ENCODE peak calls at places on chromosomes 4 and X, in nine cellular contexts. B is WTC11; S is fibroblast of the aortic adventitia; M is CD4-positive, alpha-beta T cell; K is hepatocyte; T is colonic mucosa; Z is AG09309; V is osteocyte; I is astrocyte of the cerebellum. E is an unnamed sample.

GRCh38 chr4:185573651-185574199 is 38.4 kb upstream of the PDLIM3 start:
- DNase-seq in B (peak), S (peak), M (no peak), K (peak), T (no peak), Z (no peak), V (no peak), I (no peak), E (no peak)

GRCh38 chr4:84738622-84739021 is 155.7 kb downstream of the CDS1 start:
- DNase-seq in B (no peak), S (no peak), M (no peak), K (no peak), T (no peak), Z (no peak), V (no peak), I (no peak), E (no peak)

GRCh38 chrX:78831523-78831922 is 84.0 kb downstream of the LPAR4 start:
- DNase-seq in B (no peak), S (no peak), M (no peak), K (no peak), T (no peak), Z (no peak), V (no peak), I (no peak), E (no peak)

GRCh38 chr4:150078041-150078995 is at the start of gene DCLK2:
- DNase-seq in B (peak), S (peak), M (no peak), K (peak), T (peak), Z (peak), V (peak), I (peak), E (no peak)

GRCh38 chr4:146521543-146522097 is at the start of gene SLC10A7:
- DNase-seq in B (peak), S (peak), M (peak), K (peak), T (peak), Z (no peak), V (no peak), I (peak), E (peak)

GRCh38 chr4:7650606-7651400 is 216.1 kb upstream of the PSAPL1 start:
- DNase-seq in B (peak), S (no peak), M (no peak), K (peak), T (no peak), Z (no peak), V (no peak), I (no peak), E (peak)

GRCh38 chr4:93777081-93777460 is 51.5 kb upstream of the ATOH1 start:
- DNase-seq in B (no peak), S (no peak), M (no peak), K (no peak), T (no peak), Z (no peak), V (no peak), I (no peak), E (no peak)

GRCh38 chr4:126986828-126987227 is 645.9 kb upstream of the INTU start:
- DNase-seq in B (no peak), S (peak), M (no peak), K (no peak), T (no peak), Z (peak), V (no peak), I (no peak), E (no peak)

GRCh38 chr4:24980064-24980690 is 50.6 kb downstream of the LGI2 start:
- DNase-seq in B (peak), S (peak), M (peak), K (peak), T (peak), Z (peak), V (no peak), I (peak), E (peak)

GRCh38 chr4:98661356-98662054 is 3.1 kb upstream of the TSPAN5 start:
- DNase-seq in B (no peak), S (no peak), M (no peak), K (peak), T (no peak), Z (no peak), V (no peak), I (no peak), E (no peak)

GRCh38 chr4:105015750-105016149 is 130.9 kb upstream of the TET2 start:
- DNase-seq in B (no peak), S (no peak), M (no peak), K (no peak), T (no peak), Z (no peak), V (no peak), I (no peak), E (no peak)

GRCh38 chr4:132707955-132708354 is 441.1 kb upstream of the PCDH10 start:
- DNase-seq in B (no peak), S (no peak), M (no peak), K (no peak), T (no peak), Z (no peak), V (no peak), I (no peak), E (no peak)

GRCh38 chr4:157045507-157046127 is 30.3 kb upstream of the GLRB start:
- DNase-seq in B (no peak), S (peak), M (no peak), K (peak), T (no peak), Z (peak), V (no peak), I (peak), E (no peak)

GRCh38 chr4:128315756-128316520 is 28.3 kb upstream of the PGRMC2 start:
- DNase-seq in B (no peak), S (no peak), M (no peak), K (no peak), T (no peak), Z (no peak), V (no peak), I (no peak), E (no peak)

GRCh38 chrX:68708503-68709290 is 61.2 kb downstream of the STARD8 start:
- DNase-seq in B (peak), S (no peak), M (no peak), K (no peak), T (no peak), Z (no peak), V (no peak), I (peak), E (no peak)

GRCh38 chr4:61335364-61335763 is 135.2 kb downstream of the ADGRL3 start:
- DNase-seq in B (no peak), S (no peak), M (no peak), K (no peak), T (no peak), Z (no peak), V (no peak), I (no peak), E (no peak)

GRCh38 chr4:22514001-22514400 is 1.9 kb downstream of the ADGRA3 start:
- DNase-seq in B (no peak), S (peak), M (no peak), K (no peak), T (no peak), Z (no peak), V (no peak), I (peak), E (no peak)

DNA sequence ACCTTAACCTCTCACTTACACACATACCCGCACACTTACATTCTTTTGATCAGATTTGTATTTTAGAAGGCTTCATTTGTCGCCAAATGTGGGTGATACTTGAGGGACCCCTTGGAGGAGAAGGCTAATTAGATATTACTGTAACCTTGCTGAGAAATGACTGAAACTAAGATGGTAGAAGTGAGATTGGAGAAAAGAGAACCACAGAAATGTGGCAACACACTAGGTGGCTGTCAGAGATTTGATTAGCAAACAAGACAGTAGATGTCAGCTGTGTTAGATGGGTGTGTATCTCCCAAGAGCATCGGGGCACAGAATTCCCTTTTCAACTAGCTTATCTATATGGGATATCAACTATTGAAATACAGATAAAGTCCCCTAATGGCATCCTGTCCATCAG is 149.3 kb upstream of the FABP2 start:
- DNase-seq in B (no peak), S (no peak), M (no peak), K (no peak), T (no peak), Z (no peak), V (no peak), I (no peak), E (no peak)
- TF ChIP-seq CTCF in B (no peak), S (no peak), M (no peak), K (no peak), T (no peak), Z (no peak), V (no peak), I (no peak), E (no peak)

GRCh38 chr4:78480286-78480685 is 71.3 kb upstream of the ANXA3 start:
- DNase-seq in B (no peak), S (peak), M (no peak), K (no peak), T (no peak), Z (no peak), V (no peak), I (no peak), E (no peak)

GRCh38 chr4:78476108-78476704 is 75.4 kb upstream of the ANXA3 start:
- DNase-seq in B (no peak), S (no peak), M (no peak), K (no peak), T (no peak), Z (no peak), V (no peak), I (no peak), E (no peak)

GRCh38 chr4:78481180-78481579 is 70.4 kb upstream of the ANXA3 start:
- DNase-seq in B (no peak), S (peak), M (no peak), K (no peak), T (no peak), Z (peak), V (no peak), I (no peak), E (no peak)

GRCh38 chr4:78478523-78478922 is 73.0 kb upstream of the ANXA3 start:
- DNase-seq in B (no peak), S (no peak), M (no peak), K (no peak), T (no peak), Z (no peak), V (no peak), I (no peak), E (no peak)

GRCh38 chr4:78477276-78477675 is 74.3 kb upstream of the ANXA3 start:
- DNase-seq in B (no peak), S (peak), M (no peak), K (no peak), T (no peak), Z (peak), V (no peak), I (no peak), E (no peak)
- TF ChIP-seq CTCF in B (no peak), S (no peak), M (no peak), K (no peak), T (no peak), Z (no peak), V (no peak), I (no peak), E (no peak)

GRCh38 chr4:36214735-36215485 is 29.4 kb downstream of the ARAP2 start:
- DNase-seq in B (no peak), S (no peak), M (no peak), K (no peak), T (no peak), Z (no peak), V (no peak), I (no peak), E (no peak)
- TF ChIP-seq CTCF in B (no peak), S (no peak), M (no peak), K (no peak), T (no peak), Z (no peak), V (no peak), I (no peak), E (no peak)

DNA sequence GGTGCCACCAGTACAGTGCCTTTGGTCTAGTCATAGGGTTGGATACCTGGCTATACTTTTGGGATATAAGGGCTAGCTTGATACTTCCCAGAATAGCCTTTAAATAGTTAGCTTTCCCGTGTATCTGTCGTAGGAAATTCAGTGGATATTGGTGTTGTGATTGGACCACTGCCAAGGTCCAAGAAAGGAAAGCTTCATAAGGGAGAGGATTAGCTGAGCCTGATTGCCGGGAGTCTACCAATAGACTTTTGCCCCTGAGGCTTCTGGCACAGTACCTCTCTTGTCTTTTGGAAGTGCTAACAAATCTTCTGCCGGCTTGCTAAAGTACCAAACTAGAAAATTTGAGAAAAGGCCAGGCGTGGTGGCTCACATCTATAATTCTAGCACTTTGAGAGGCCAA is 350.6 kb downstream of the CHIC1 start:
- DNase-seq in B (no peak), S (peak), M (no peak), K (no peak), T (no peak), Z (no peak), V (peak), I (no peak), E (no peak)
- TF ChIP-seq CTCF in B (no peak), S (no peak), M (no peak), K (no peak), T (no peak), Z (no peak), V (no peak), I (no peak), E (no peak)

DNA sequence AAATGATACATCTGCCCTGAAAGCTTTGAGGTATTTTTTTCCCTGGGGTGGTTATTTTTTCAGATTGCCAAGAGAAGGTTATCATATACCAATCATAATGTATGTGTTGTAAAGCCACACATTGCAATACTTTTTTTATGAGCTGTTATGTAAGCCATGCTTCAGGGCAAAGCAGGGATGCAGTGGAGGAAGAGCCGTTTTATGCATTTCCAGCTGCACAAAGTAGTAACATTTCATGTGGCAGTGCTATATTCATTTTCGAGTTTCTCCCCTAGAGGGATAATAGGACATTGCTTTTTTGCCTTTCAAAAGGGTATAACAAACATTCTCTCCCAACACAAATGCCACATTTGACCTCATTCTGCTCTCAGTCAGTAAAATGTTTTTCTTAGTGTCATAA is 68.5 kb downstream of the GALNT7 start:
- DNase-seq in B (no peak), S (no peak), M (no peak), K (no peak), T (no peak), Z (no peak), V (no peak), I (no peak), E (no peak)
- TF ChIP-seq CTCF in B (no peak), S (no peak), M (no peak), K (no peak), T (no peak), Z (no peak), V (peak), I (peak), E (no peak)

GRCh38 chrX:13851996-13852695 is 35.3 kb upstream of the GPM6B start:
- DNase-seq in B (no peak), S (no peak), M (no peak), K (no peak), T (no peak), Z (no peak), V (no peak), I (no peak), E (no peak)
- TF ChIP-seq CTCF in B (no peak), S (no peak), M (no peak), K (no peak), T (no peak), Z (no peak), V (no peak), I (no peak), E (no peak)

GRCh38 chrX:111447298-111447697 is 35.3 kb upstream of the DCX start:
- DNase-seq in B (peak), S (no peak), M (no peak), K (peak), T (peak), Z (no peak), V (no peak), I (no peak), E (no peak)
- TF ChIP-seq CTCF in B (peak), S (peak), M (no peak), K (peak), T (no peak), Z (no peak), V (peak), I (peak), E (peak)